ENCODE peak calls at places on chromosomes 5 and 9, in eight cellular contexts. E is OCI-LY7; H is naive thymus-derived CD4-positive, alpha-beta T cell; G is GM23248; W is A549; C is GM23338; F is CD8-positive, alpha-beta T cell; D is hepatocyte. I is an unnamed sample.

GRCh38 chr9:81669011-81669739 is 20.2 kb downstream of the TLE1 start:
- DNase-seq in E (no peak), H (no peak), G (no peak), W (no peak), C (no peak), F (no peak), D (no peak), I (no peak)

GRCh38 chr5:36938129-36938528 is 61.6 kb downstream of the NIPBL start:
- DNase-seq in E (no peak), H (no peak), G (no peak), W (no peak), C (no peak), F (no peak), D (no peak), I (no peak)

GRCh38 chr5:36054646-36055045 is 12.0 kb downstream of the UGT3A2 start:
- DNase-seq in E (no peak), H (no peak), G (peak; percentile 26), W (no peak), C (no peak), F (no peak), D (no peak), I (no peak)

GRCh38 chr5:141883184-141883947 is 5.2 kb upstream of the PCDH1 start:
- DNase-seq in E (no peak), H (peak; percentile 10), G (peak; percentile 63), W (peak; percentile 19), C (peak; percentile 90), F (no peak), D (peak; percentile 70), I (no peak)

GRCh38 chr9:33794560-33794959 is 801 bp upstream of the PRSS3 start:
- DNase-seq in E (no peak), H (no peak), G (no peak), W (no peak), C (no peak), F (no peak), D (no peak), I (no peak)

GRCh38 chr9:8451146-8451545 is 651.6 kb upstream of the DMAC1 start:
- DNase-seq in E (no peak), H (no peak), G (no peak), W (no peak), C (no peak), F (no peak), D (no peak), I (no peak)

GRCh38 chr5:120354126-120354525 is 110.0 kb upstream of the PRR16 start:
- DNase-seq in E (no peak), H (no peak), G (no peak), W (no peak), C (no peak), F (no peak), D (no peak), I (no peak)

GRCh38 chr5:77437194-77437593 is 54.9 kb downstream of the WDR41 start:
- DNase-seq in E (peak; percentile 7), H (peak; percentile 18), G (no peak), W (peak; percentile 43), C (peak; percentile 28), F (no peak), D (peak; percentile 51), I (no peak)

GRCh38 chr5:56102885-56103284 is 108.1 kb upstream of the IL6ST start:
- DNase-seq in E (no peak), H (no peak), G (no peak), W (no peak), C (no peak), F (no peak), D (no peak), I (no peak)

GRCh38 chr9:115226152-115226551 is 108.2 kb upstream of the TNC start:
- DNase-seq in E (no peak), H (no peak), G (no peak), W (no peak), C (peak; percentile 15), F (no peak), D (no peak), I (no peak)

GRCh38 chr9:38641985-38642864 is 21.8 kb upstream of the ANKRD18A start:
- DNase-seq in E (no peak), H (no peak), G (peak; percentile 24), W (peak; percentile 68), C (peak; percentile 81), F (no peak), D (peak; percentile 36), I (no peak)

GRCh38 chr5:110248921-110249320 is 477.6 kb downstream of the TMEM232 start:
- DNase-seq in E (no peak), H (no peak), G (no peak), W (no peak), C (no peak), F (no peak), D (no peak), I (no peak)

GRCh38 chr5:115809946-115810345 is 6.5 kb downstream of the CDO1 start:
- DNase-seq in E (no peak), H (no peak), G (no peak), W (no peak), C (no peak), F (no peak), D (no peak), I (no peak)

GRCh38 chr5:147858520-147858919 is 20.0 kb upstream of the SCGB3A2 start:
- DNase-seq in E (no peak), H (no peak), G (no peak), W (no peak), C (no peak), F (no peak), D (no peak), I (no peak)

GRCh38 chr5:51958473-51958872 is 575.2 kb downstream of the ISL1 start:
- DNase-seq in E (no peak), H (no peak), G (no peak), W (no peak), C (no peak), F (no peak), D (no peak), I (no peak)

GRCh38 chr9:83362341-83362995 is 175.7 kb downstream of the FRMD3 start:
- DNase-seq in E (no peak), H (no peak), G (no peak), W (no peak), C (peak; percentile 12), F (no peak), D (no peak), I (no peak)

GRCh38 chr9:27276182-27277030 is 20.5 kb downstream of the EQTN start:
- DNase-seq in E (peak; percentile 65), H (peak; percentile 35), G (peak; percentile 67), W (peak; percentile 61), C (peak; percentile 81), F (no peak), D (peak; percentile 78), I (no peak)

GRCh38 chr9:82057805-82058204 is 69.2 kb downstream of the SPATA31D1 start:
- DNase-seq in E (peak; percentile 27), H (no peak), G (peak; percentile 1), W (no peak), C (no peak), F (no peak), D (peak; percentile 15), I (no peak)

GRCh38 chr5:6632324-6632930 is 417 bp downstream of the NSUN2 start:
- DNase-seq in E (peak; percentile 38), H (no peak), G (peak; percentile 76), W (no peak), C (peak; percentile 59), F (no peak), D (no peak), I (no peak)

GRCh38 chr9:32942755-32943460 is 58.5 kb downstream of the APTX start:
- DNase-seq in E (no peak), H (no peak), G (no peak), W (no peak), C (no peak), F (no peak), D (no peak), I (no peak)

DNA sequence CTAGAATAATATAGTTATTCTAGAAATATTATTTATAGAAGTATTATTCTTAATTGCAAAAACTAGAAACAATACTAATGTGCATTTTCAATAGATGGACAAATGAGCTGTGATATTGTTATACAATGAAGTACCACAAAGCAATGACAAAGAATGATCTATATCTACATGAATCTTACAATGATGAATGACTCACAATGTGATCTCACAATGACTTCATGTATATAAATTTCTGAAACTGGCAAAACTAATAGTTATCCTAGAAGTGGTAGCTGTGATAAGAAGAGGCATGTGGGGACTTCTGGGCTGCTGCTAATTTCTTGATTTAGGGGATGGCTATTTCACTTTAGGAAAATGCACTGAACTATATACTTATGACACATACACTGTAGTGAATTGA is 396.0 kb upstream of the ZNF608 start:
- DNase-seq in E (no peak), H (no peak), G (peak; percentile 54), W (no peak), C (no peak), F (no peak), D (no peak), I (no peak)
- H3K4me1 ChIP-seq in E (peaks cover 19% of the 10 kb centered on the region), H (no peaks in the 10 kb centered on the region), G (peaks cover 20% of the 10 kb centered on the region), W (no peaks in the 10 kb centered on the region), C (no peaks in the 10 kb centered on the region), F (no peaks in the 10 kb centered on the region), D (peaks cover 5% of the 10 kb centered on the region), I (no peaks in the 10 kb centered on the region)

GRCh38 chr5:3237276-3237868 is 358.3 kb upstream of the IRX1 start:
- DNase-seq in E (no peak), H (no peak), G (no peak), W (no peak), C (no peak), F (no peak), D (no peak), I (no peak)
- H3K27ac ChIP-seq in E (no peak overlapping the region), H (no peak overlapping the region), G (no peak overlapping the region), W (no peak overlapping the region), C (no peak overlapping the region), F (no peak overlapping the region), D (no peak overlapping the region), I (no peak overlapping the region)

GRCh38 chr5:126605525-126605924 is 4.8 kb downstream of the PHAX start:
- DNase-seq in E (no peak), H (no peak), G (no peak), W (no peak), C (no peak), F (no peak), D (no peak), I (no peak)
- H3K4me1 ChIP-seq in E (peaks cover 75% of the 10 kb centered on the region), H (peaks cover 15% of the 10 kb centered on the region), G (peaks cover 13% of the 10 kb centered on the region), W (peaks cover 9% of the 10 kb centered on the region), C (peaks cover 24% of the 10 kb centered on the region), F (peaks cover 41% of the 10 kb centered on the region), D (peaks cover 15% of the 10 kb centered on the region), I (peaks cover 10% of the 10 kb centered on the region)

GRCh38 chr9:136171009-136171800 is 33.7 kb downstream of the LHX3 start:
- DNase-seq in E (no peak), H (no peak), G (no peak), W (peak; percentile 28), C (peak; percentile 87), F (no peak), D (peak; percentile 71), I (no peak)
- H3K27ac ChIP-seq in E (no peak overlapping the region), H (no peak overlapping the region), G (no peak overlapping the region), W (peak overlapping the region; percentile 33), C (peak overlapping the region; percentile 74), F (no peak overlapping the region), D (peak overlapping the region; percentile 87), I (no peak overlapping the region)

I was measured in effector memory CD4-positive, alpha-beta T cell.